ENCODE peak calls at places on chromosomes 7 and 10, in nine cellular contexts. W is astrocyte of the spinal cord; M is HEK293T; Y is renal cortical epithelial cell; E is stimulated activated CD4-positive, alpha-beta T cell treated with anti-CD3 and anti-CD28 coated beads, Interleukin-2, amount 100 ng/mL, for 48 hours; T is NCI-H2171 treated with DMSO at 0.1 percent for 48 hours; Z is breast epithelium; L is GM23248; G is nephron progenitor cell. J is an unnamed sample.

GRCh38 chr10:78803710-78804109 is 265.1 kb upstream of the ZMIZ1 start:
- DNase-seq in T (no peak), Z (no peak), L (no peak), E (no peak), G (no peak), Y (no peak), W (no peak), M (no peak), J (no peak)

GRCh38 chr10:35765039-35765662 is 123.1 kb upstream of the FZD8 start:
- DNase-seq in E (no peak), L (peak; percentile 12), W (no peak), G (peak; percentile 61), M (no peak), Z (no peak), T (no peak), Y (no peak), J (peak; percentile 28)

GRCh38 chr7:150755473-150756099 is 18.4 kb downstream of the GIMAP5 start:
- DNase-seq in G (no peak), Y (no peak), W (no peak), L (no peak), M (no peak), E (no peak), T (no peak), Z (no peak), J (no peak)

GRCh38 chr10:20593649-20594048 is 303.5 kb downstream of the NEBL start:
- DNase-seq in E (no peak), Y (no peak), M (no peak), L (no peak), G (no peak), Z (no peak), T (no peak), W (peak; percentile 44), J (peak; percentile 1)

GRCh38 chr7:7569113-7569527 is 2.4 kb downstream of the MIOS start:
- DNase-seq in Z (no peak), G (no peak), W (no peak), M (no peak), L (no peak), E (no peak), Y (no peak), T (no peak), J (no peak)

GRCh38 chr7:18119985-18120384 is 92.3 kb upstream of the PRPS1L1 start:
- DNase-seq in M (no peak), Y (no peak), T (peak; percentile 9), E (no peak), G (no peak), L (peak; percentile 42), Z (no peak), W (peak; percentile 12), J (peak; percentile 11)

GRCh38 chr10:77062381-77062780 is 575.2 kb downstream of the KCNMA1 start:
- DNase-seq in M (no peak), E (no peak), T (no peak), G (no peak), W (no peak), Y (no peak), L (no peak), Z (no peak), J (no peak)

GRCh38 chr10:121302541-121303180 is 295.6 kb downstream of the FGFR2 start:
- DNase-seq in Y (peak; percentile 59), L (no peak), Z (no peak), W (no peak), M (no peak), T (no peak), E (no peak), G (no peak), J (no peak)

GRCh38 chr10:13984647-13985155 is 346.0 kb downstream of the FRMD4A start:
- DNase-seq in W (peak; percentile 92), E (no peak), Z (no peak), L (peak; percentile 97), M (no peak), T (no peak), Y (peak; percentile 86), G (no peak), J (peak; percentile 74)

GRCh38 chr10:49370326-49371100 is 25.4 kb downstream of the DRGX start:
- DNase-seq in L (no peak), E (no peak), M (no peak), W (no peak), Z (no peak), G (no peak), Y (no peak), T (no peak), J (no peak)

GRCh38 chr7:7812112-7812511 is 93.7 kb upstream of the RPA3 start:
- DNase-seq in G (no peak), Y (no peak), T (peak; percentile 92), Z (no peak), L (no peak), E (no peak), M (no peak), W (no peak), J (no peak)

GRCh38 chr10:31124852-31125251 is 93.2 kb upstream of the ZNF438 start:
- DNase-seq in G (no peak), W (no peak), L (peak; percentile 57), E (no peak), Z (no peak), Y (no peak), M (no peak), T (no peak), J (peak; percentile 33)

GRCh38 chr10:118832242-118832651 is 77.5 kb upstream of the CACUL1 start:
- DNase-seq in Z (no peak), E (no peak), W (no peak), T (peak; percentile 35), G (no peak), M (no peak), Y (no peak), L (peak; percentile 46), J (peak; percentile 13)

GRCh38 chr7:137994091-137994688 is 7.7 kb downstream of the CREB3L2 start:
- DNase-seq in T (no peak), E (no peak), Z (no peak), Y (peak; percentile 78), W (no peak), M (no peak), L (no peak), G (no peak), J (no peak)

GRCh38 chr7:106047818-106048490 is 64.2 kb downstream of the SYPL1 start:
- DNase-seq in G (no peak), E (no peak), M (no peak), Z (no peak), L (no peak), Y (no peak), W (no peak), T (peak; percentile 99), J (no peak)

GRCh38 chr7:23020742-23021401 is 6.9 kb upstream of the HYCC1 start:
- DNase-seq in M (no peak), L (peak; percentile 89), Y (peak; percentile 73), Z (no peak), E (no peak), G (no peak), W (peak; percentile 87), T (no peak), J (peak; percentile 78)

GRCh38 chr7:123324283-123324682 is 124.5 kb upstream of the SLC13A1 start:
- DNase-seq in Z (no peak), W (no peak), E (no peak), Y (no peak), T (no peak), G (no peak), M (no peak), L (no peak), J (no peak)

GRCh38 chr7:23654508-23654907 is 25.5 kb upstream of the FAM221A start:
- DNase-seq in Y (peak; percentile 3), G (peak; percentile 14), T (no peak), W (no peak), M (peak; percentile 23), L (peak; percentile 26), Z (no peak), E (peak; percentile 2), J (peak; percentile 29)

GRCh38 chr10:44952779-44953231 is 6.8 kb upstream of the RASSF4 start:
- DNase-seq in Z (no peak), Y (no peak), T (no peak), E (no peak), W (no peak), L (no peak), M (no peak), G (no peak), J (no peak)

GRCh38 chr10:87931836-87932230 is 68.4 kb downstream of the PTEN start:
- DNase-seq in Y (no peak), G (no peak), Z (no peak), L (peak; percentile 67), E (no peak), T (no peak), W (no peak), M (no peak), J (no peak)

GRCh38 chr10:83182076-83182475 is 957.2 kb upstream of the GHITM start:
- DNase-seq in G (no peak), L (no peak), Z (no peak), M (no peak), E (no peak), W (peak; percentile 46), Y (no peak), T (no peak), J (no peak)

GRCh38 chr7:149109969-149110368 is 16.2 kb downstream of the ZNF425 start:
- DNase-seq in E (no peak), Y (no peak), W (no peak), M (no peak), L (no peak), G (no peak), T (no peak), Z (no peak), J (peak; percentile 11)

GRCh38 chr10:115157357-115157756 is 64.2 kb downstream of the ATRNL1 start:
- DNase-seq in Y (no peak), M (no peak), E (no peak), Z (no peak), L (no peak), W (no peak), G (no peak), T (no peak), J (no peak)